ENCODE peak calls at places on chromosomes 12 and 14, in seven cellular contexts. R is neural progenitor cell, Y is GM23248, I is hepatocyte, B is PC-3, V is OCI-LY7, N is SK-N-SH. U is an unnamed sample.

GRCh38 chr12:77847060-77847541 is 16.4 kb downstream of the NAV3 start:
- DNase-seq in B (peak; percentile 39), N (no peak), I (no peak), V (peak; percentile 88), Y (peak; percentile 43), R (no peak), U (peak; percentile 79)

GRCh38 chr12:58408516-58408915 is 467.1 kb downstream of the ATP23 start:
- DNase-seq in R (no peak), V (no peak), N (no peak), B (no peak), I (no peak), Y (peak; percentile 54), U (no peak)

GRCh38 chr12:51326762-51327439 is 2.9 kb upstream of the BIN2 start:
- DNase-seq in V (peak; percentile 76), R (no peak), B (peak; percentile 36), N (no peak), Y (peak; percentile 79), I (no peak), U (peak; percentile 81)

GRCh38 chr12:572532-572899 is 90.7 kb downstream of the NINJ2 start:
- DNase-seq in N (no peak), I (no peak), R (no peak), V (no peak), Y (peak; percentile 50), B (no peak), U (no peak)

GRCh38 chr12:49478949-49479664 is 59.7 kb upstream of the KCNH3 start:
- DNase-seq in B (no peak), V (no peak), I (no peak), R (no peak), N (no peak), Y (no peak), U (no peak)

GRCh38 chr14:80356413-80356812 is 145.1 kb upstream of the DIO2 start:
- DNase-seq in N (peak; percentile 6), B (peak; percentile 49), I (peak; percentile 16), Y (peak; percentile 43), R (peak; percentile 49), V (peak; percentile 3), U (no peak)

GRCh38 chr14:68701001-68701741 is 91.7 kb downstream of the ZFP36L1 start:
- DNase-seq in I (no peak), V (no peak), N (no peak), Y (no peak), R (no peak), B (no peak), U (no peak)

GRCh38 chr14:40362856-40363255 is 930.6 kb upstream of the FBXO33 start:
- DNase-seq in R (peak; percentile 25), I (no peak), V (no peak), B (no peak), Y (no peak), N (no peak), U (no peak)

GRCh38 chr14:94401083-94401482 is 12.7 kb upstream of the SERPINA1 start:
- DNase-seq in V (no peak), R (no peak), Y (peak; percentile 70), I (no peak), N (no peak), B (peak; percentile 51), U (no peak)

GRCh38 chr12:2834581-2835491 is at the start of gene NRIP2:
- DNase-seq in N (peak; percentile 90), B (no peak), Y (peak; percentile 56), V (no peak), R (peak; percentile 55), I (peak; percentile 80), U (no peak)

GRCh38 chr12:55843431-55843830 is 695 bp upstream of the MMP19 start:
- DNase-seq in R (no peak), V (no peak), I (no peak), N (no peak), B (no peak), Y (no peak), U (no peak)

GRCh38 chr12:110050927-110051326 is 2.6 kb upstream of the C12orf76 start:
- DNase-seq in B (no peak), N (no peak), R (no peak), I (no peak), Y (no peak), V (peak; percentile 79), U (no peak)

GRCh38 chr12:121365416-121366062 is 13.3 kb upstream of the ANAPC5 start:
- DNase-seq in Y (peak; percentile 63), I (no peak), R (no peak), V (no peak), N (peak; percentile 16), B (no peak), U (no peak)

GRCh38 chr12:68240079-68240478 is 13.3 kb downstream of the IL22 start:
- DNase-seq in I (peak; percentile 65), B (peak; percentile 95), V (no peak), Y (peak; percentile 96), R (no peak), N (no peak), U (no peak)

GRCh38 chr12:116719661-116720060 is 18.2 kb downstream of the SPRING1 start:
- DNase-seq in I (peak; percentile 52), R (no peak), B (no peak), V (no peak), N (no peak), Y (no peak), U (no peak)

GRCh38 chr14:90839024-90839888 is 23.0 kb upstream of the TTC7B start:
- DNase-seq in Y (peak; percentile 75), I (peak; percentile 3), V (no peak), B (no peak), N (no peak), R (no peak), U (no peak)

GRCh38 chr12:72261885-72262284 is 10.3 kb upstream of the TRHDE start:
- DNase-seq in Y (no peak), B (no peak), V (no peak), N (no peak), I (no peak), R (no peak), U (no peak)

GRCh38 chr14:75514673-75515630 is 7.3 kb upstream of the BATF start:
- DNase-seq in B (no peak), V (peak; percentile 24), R (peak; percentile 20), N (no peak), Y (peak; percentile 59), I (no peak), U (peak; percentile 12)

GRCh38 chr12:124480469-124481256 is 86.7 kb downstream of the NCOR2 start:
- DNase-seq in I (peak; percentile 38), N (peak; percentile 85), V (peak; percentile 37), Y (peak; percentile 35), B (peak; percentile 87), R (no peak), U (peak; percentile 81)

GRCh38 chr12:65779091-65779642 is 45.1 kb upstream of the HMGA2 start:
- DNase-seq in I (peak; percentile 13), N (no peak), R (peak; percentile 27), B (peak; percentile 84), Y (peak; percentile 29), V (no peak), U (no peak)

GRCh38 chr14:77786148-77786547 is 13.8 kb upstream of the ADCK1 start:
- DNase-seq in R (peak; percentile 85), N (no peak), V (no peak), I (no peak), B (no peak), Y (no peak), U (no peak)
- TF ChIP-seq EZH2phosphoT487 in R (no peak), N (no peak), V (no peak), I (no peak), B (no peak), Y (no peak), U (no peak)

GRCh38 chr12:12613334-12613733 is 1.7 kb downstream of the CREBL2 start:
- DNase-seq in V (no peak), R (no peak), Y (peak; percentile 16), B (peak; percentile 27), I (no peak), N (no peak), U (no peak)
- H3K4me3 ChIP-seq in V (no peak overlapping the region), R (peak overlapping the region; percentile 60), Y (peak overlapping the region; percentile 81), B (peak overlapping the region; percentile 86), I (no peak overlapping the region), N (peak overlapping the region; percentile 75), U (no peak overlapping the region)

DNA sequence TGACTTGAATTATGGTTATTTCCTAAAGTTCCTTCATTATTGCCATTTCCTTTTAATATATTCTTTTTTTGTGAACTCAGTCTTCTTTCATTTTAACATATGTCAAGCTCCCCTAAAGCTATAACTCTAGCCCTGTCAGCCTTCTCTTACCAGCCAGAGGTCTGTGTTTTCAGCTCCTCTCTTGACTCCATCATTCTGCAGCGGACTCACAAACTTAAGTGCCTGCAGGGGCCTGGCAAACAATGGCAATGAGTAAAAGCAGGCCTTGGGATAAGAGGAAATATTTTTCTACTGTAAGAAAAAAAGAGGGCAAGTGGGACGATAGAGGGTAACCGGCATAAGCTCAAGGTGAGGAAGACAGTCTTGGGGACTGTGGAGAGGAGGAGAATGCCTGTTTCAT is 424.5 kb upstream of the RGS6 start:
- DNase-seq in B (no peak), I (no peak), R (no peak), Y (no peak), V (no peak), N (no peak), U (no peak)
- TF ChIP-seq EZH2phosphoT487 in B (no peak), I (no peak), R (no peak), Y (no peak), V (no peak), N (no peak), U (no peak)

GRCh38 chr12:108711486-108712163 is 19.7 kb downstream of the CORO1C start:
- DNase-seq in N (no peak), R (no peak), Y (peak; percentile 53), V (no peak), I (no peak), B (no peak), U (no peak)
- H3K4me3 ChIP-seq in N (no peak overlapping the region), R (no peak overlapping the region), Y (no peak overlapping the region), V (no peak overlapping the region), I (no peak overlapping the region), B (no peak overlapping the region), U (no peak overlapping the region)

GRCh38 chr12:45121224-45121623 is 70.3 kb upstream of the DBX2 start:
- DNase-seq in N (no peak), Y (no peak), I (no peak), V (peak; percentile 7), B (peak; percentile 19), R (no peak), U (no peak)
- TF ChIP-seq EZH2phosphoT487 in N (no peak), Y (no peak), I (no peak), V (no peak), B (no peak), R (no peak), U (no peak)

GRCh38 chr14:100222219-100223093 is 16.5 kb upstream of the YY1 start:
- DNase-seq in N (no peak), Y (no peak), R (peak; percentile 64), V (no peak), B (no peak), I (no peak), U (no peak)
- H3K4me3 ChIP-seq in N (no peak overlapping the region), Y (peak overlapping the region; percentile 84), R (peak overlapping the region; percentile 46), V (peak overlapping the region; percentile 54), B (peak overlapping the region; percentile 58), I (no peak overlapping the region), U (peak overlapping the region; percentile 68)

U was measured in MM.1S.